ENCODE peak calls at places on chromosomes 3 and 15, in seven cellular contexts. One of them, this sample, is unnamed.

GRCh38 chr15:90665288-90666134 is 51.6 kb upstream of the BLM start:
- DNase-seq in T follicular helper cell: no peak
- DNase-seq in adrenal gland: peak; percentile 66
- DNase-seq in NCI-H1105: no peak
- DNase-seq in right cardiac atrium: peak; percentile 88
- DNase-seq in activated CD4-positive, CD25-positive, alpha-beta regulatory T cell: no peak
- DNase-seq in Panc1: no peak
- DNase-seq in this sample: peak; percentile 19

GRCh38 chr15:75750261-75751050 is 37.8 kb upstream of the CSPG4 start:
- DNase-seq in T follicular helper cell: no peak
- DNase-seq in adrenal gland: no peak
- DNase-seq in NCI-H1105: no peak
- DNase-seq in right cardiac atrium: peak; percentile 16
- DNase-seq in activated CD4-positive, CD25-positive, alpha-beta regulatory T cell: no peak
- DNase-seq in Panc1: no peak
- DNase-seq in this sample: no peak

GRCh38 chr15:22850055-22850454 is 11.6 kb downstream of the NIPA2 start:
- DNase-seq in T follicular helper cell: no peak
- DNase-seq in adrenal gland: no peak
- DNase-seq in NCI-H1105: no peak
- DNase-seq in right cardiac atrium: no peak
- DNase-seq in activated CD4-positive, CD25-positive, alpha-beta regulatory T cell: no peak
- DNase-seq in Panc1: no peak
- DNase-seq in this sample: no peak

GRCh38 chr3:43496740-43497375 is 125.0 kb downstream of the ANO10 start:
- DNase-seq in T follicular helper cell: no peak
- DNase-seq in adrenal gland: no peak
- DNase-seq in NCI-H1105: no peak
- DNase-seq in right cardiac atrium: no peak
- DNase-seq in activated CD4-positive, CD25-positive, alpha-beta regulatory T cell: no peak
- DNase-seq in Panc1: no peak
- DNase-seq in this sample: no peak

GRCh38 chr3:16288664-16289063 is 23.7 kb downstream of the OXNAD1 start:
- DNase-seq in T follicular helper cell: no peak
- DNase-seq in adrenal gland: no peak
- DNase-seq in NCI-H1105: no peak
- DNase-seq in right cardiac atrium: no peak
- DNase-seq in activated CD4-positive, CD25-positive, alpha-beta regulatory T cell: no peak
- DNase-seq in Panc1: no peak
- DNase-seq in this sample: no peak

GRCh38 chr3:196075013-196075412 is 6.9 kb downstream of the TFRC start:
- DNase-seq in T follicular helper cell: no peak
- DNase-seq in adrenal gland: no peak
- DNase-seq in NCI-H1105: no peak
- DNase-seq in right cardiac atrium: no peak
- DNase-seq in activated CD4-positive, CD25-positive, alpha-beta regulatory T cell: no peak
- DNase-seq in Panc1: no peak
- DNase-seq in this sample: no peak

GRCh38 chr3:35184775-35185174 is 454.6 kb upstream of the ARPP21 start:
- DNase-seq in T follicular helper cell: no peak
- DNase-seq in adrenal gland: no peak
- DNase-seq in NCI-H1105: no peak
- DNase-seq in right cardiac atrium: no peak
- DNase-seq in activated CD4-positive, CD25-positive, alpha-beta regulatory T cell: no peak
- DNase-seq in Panc1: no peak
- DNase-seq in this sample: no peak

GRCh38 chr15:39529457-39529856 is 51.4 kb upstream of the THBS1 start:
- DNase-seq in T follicular helper cell: no peak
- DNase-seq in adrenal gland: no peak
- DNase-seq in NCI-H1105: no peak
- DNase-seq in right cardiac atrium: no peak
- DNase-seq in activated CD4-positive, CD25-positive, alpha-beta regulatory T cell: no peak
- DNase-seq in Panc1: no peak
- DNase-seq in this sample: no peak

GRCh38 chr3:97820780-97821179 is 1.0 kb upstream of the CRYBG3 start:
- DNase-seq in T follicular helper cell: no peak
- DNase-seq in adrenal gland: no peak
- DNase-seq in NCI-H1105: no peak
- DNase-seq in right cardiac atrium: no peak
- DNase-seq in activated CD4-positive, CD25-positive, alpha-beta regulatory T cell: no peak
- DNase-seq in Panc1: no peak
- DNase-seq in this sample: no peak

GRCh38 chr3:124619887-124620599 is 110.2 kb upstream of the UMPS start:
- DNase-seq in T follicular helper cell: no peak
- DNase-seq in adrenal gland: no peak
- DNase-seq in NCI-H1105: no peak
- DNase-seq in right cardiac atrium: no peak
- DNase-seq in activated CD4-positive, CD25-positive, alpha-beta regulatory T cell: no peak
- DNase-seq in Panc1: no peak
- DNase-seq in this sample: no peak

GRCh38 chr15:80185152-80185551 is 32.4 kb downstream of the FAH start:
- DNase-seq in T follicular helper cell: no peak
- DNase-seq in adrenal gland: no peak
- DNase-seq in NCI-H1105: no peak
- DNase-seq in right cardiac atrium: no peak
- DNase-seq in activated CD4-positive, CD25-positive, alpha-beta regulatory T cell: no peak
- DNase-seq in Panc1: no peak
- DNase-seq in this sample: no peak

GRCh38 chr15:58549013-58549779 is 117.4 kb downstream of the LIPC start:
- DNase-seq in T follicular helper cell: no peak
- DNase-seq in adrenal gland: no peak
- DNase-seq in NCI-H1105: no peak
- DNase-seq in right cardiac atrium: no peak
- DNase-seq in activated CD4-positive, CD25-positive, alpha-beta regulatory T cell: no peak
- DNase-seq in Panc1: no peak
- DNase-seq in this sample: no peak

GRCh38 chr15:79431636-79432344 is at the start of gene MINAR1:
- DNase-seq in T follicular helper cell: no peak
- DNase-seq in adrenal gland: peak; percentile 52
- DNase-seq in NCI-H1105: no peak
- DNase-seq in right cardiac atrium: peak; percentile 64
- DNase-seq in activated CD4-positive, CD25-positive, alpha-beta regulatory T cell: no peak
- DNase-seq in Panc1: no peak
- DNase-seq in this sample: no peak

GRCh38 chr3:103767635-103768034 is 1332.8 kb downstream of the ZPLD1 start:
- DNase-seq in T follicular helper cell: no peak
- DNase-seq in adrenal gland: no peak
- DNase-seq in NCI-H1105: no peak
- DNase-seq in right cardiac atrium: no peak
- DNase-seq in activated CD4-positive, CD25-positive, alpha-beta regulatory T cell: no peak
- DNase-seq in Panc1: no peak
- DNase-seq in this sample: no peak

GRCh38 chr3:107034142-107034541 is 343.1 kb upstream of the CCDC54 start:
- DNase-seq in T follicular helper cell: no peak
- DNase-seq in adrenal gland: no peak
- DNase-seq in NCI-H1105: no peak
- DNase-seq in right cardiac atrium: no peak
- DNase-seq in activated CD4-positive, CD25-positive, alpha-beta regulatory T cell: no peak
- DNase-seq in Panc1: no peak
- DNase-seq in this sample: no peak

GRCh38 chr3:124620600-124621063 is 109.6 kb upstream of the UMPS start:
- DNase-seq in T follicular helper cell: no peak
- DNase-seq in adrenal gland: peak; percentile 89
- DNase-seq in NCI-H1105: no peak
- DNase-seq in right cardiac atrium: no peak
- DNase-seq in activated CD4-positive, CD25-positive, alpha-beta regulatory T cell: no peak
- DNase-seq in Panc1: no peak
- DNase-seq in this sample: no peak

GRCh38 chr3:101535221-101535620 is 22.2 kb upstream of the SENP7 start:
- DNase-seq in T follicular helper cell: no peak
- DNase-seq in adrenal gland: no peak
- DNase-seq in NCI-H1105: no peak
- DNase-seq in right cardiac atrium: no peak
- DNase-seq in activated CD4-positive, CD25-positive, alpha-beta regulatory T cell: no peak
- DNase-seq in Panc1: no peak
- DNase-seq in this sample: no peak

GRCh38 chr3:112628038-112628437 is 12.9 kb downstream of the CCDC80 start:
- DNase-seq in T follicular helper cell: no peak
- DNase-seq in adrenal gland: no peak
- DNase-seq in NCI-H1105: no peak
- DNase-seq in right cardiac atrium: no peak
- DNase-seq in activated CD4-positive, CD25-positive, alpha-beta regulatory T cell: no peak
- DNase-seq in Panc1: no peak
- DNase-seq in this sample: no peak

GRCh38 chr3:138082085-138082991 is 33.1 kb downstream of the DZIP1L start:
- DNase-seq in T follicular helper cell: no peak
- DNase-seq in adrenal gland: no peak
- DNase-seq in NCI-H1105: no peak
- DNase-seq in right cardiac atrium: no peak
- DNase-seq in activated CD4-positive, CD25-positive, alpha-beta regulatory T cell: no peak
- DNase-seq in Panc1: no peak
- DNase-seq in this sample: no peak

GRCh38 chr3:149291178-149291577 is 42.3 kb downstream of the TM4SF18 start:
- DNase-seq in T follicular helper cell: no peak
- DNase-seq in adrenal gland: no peak
- DNase-seq in NCI-H1105: peak; percentile 3
- DNase-seq in right cardiac atrium: no peak
- DNase-seq in activated CD4-positive, CD25-positive, alpha-beta regulatory T cell: no peak
- DNase-seq in Panc1: no peak
- DNase-seq in this sample: no peak

This sample was measured in effector CD8-positive, alpha-beta T cell.